ENCODE peak calls at places on chromosomes 2 and 18, in six cellular contexts. U, A, S, K, L and W are unnamed samples.

GRCh38 chr2:127177617-127178278 is 42.4 kb downstream of the CYP27C1 start:
- DNase-seq in U (no peak), A (peak; percentile 23), K (no peak), L (no peak), S (no peak), W (no peak)

GRCh38 chr18:33711514-33711913 is 133.5 kb downstream of the ASXL3 start:
- DNase-seq in A (no peak), L (peak; percentile 56), U (no peak), S (no peak), K (no peak), W (no peak)

GRCh38 chr2:20401495-20401855 is 45.4 kb upstream of the RHOB start:
- DNase-seq in K (no peak), L (no peak), U (peak; percentile 87), A (no peak), S (no peak), W (no peak)

GRCh38 chr2:237383991-237384671 is 29.8 kb downstream of the COL6A3 start:
- DNase-seq in S (no peak), K (peak; percentile 28), L (no peak), A (no peak), U (no peak), W (peak; percentile 38)

GRCh38 chr18:44682181-44682870 is 1.6 kb downstream of the SETBP1 start:
- DNase-seq in S (no peak), U (peak; percentile 60), L (no peak), A (no peak), K (no peak), W (peak; percentile 22)

GRCh38 chr2:144079808-144080207 is 440.1 kb downstream of the ZEB2 start:
- DNase-seq in K (no peak), A (no peak), L (no peak), S (no peak), U (no peak), W (no peak)

GRCh38 chr2:241009601-241010530 is 11.4 kb downstream of the SNED1 start:
- DNase-seq in K (peak; percentile 70), S (peak; percentile 63), U (peak; percentile 35), L (peak; percentile 79), A (peak; percentile 88), W (peak; percentile 85)

GRCh38 chr2:151071382-151071781 is 190.3 kb downstream of the RBM43 start:
- DNase-seq in L (no peak), S (no peak), A (no peak), U (peak; percentile 44), K (peak; percentile 55), W (peak; percentile 50)

GRCh38 chr18:3594760-3595241 is 144.8 kb downstream of the TGIF1 start:
- DNase-seq in S (no peak), K (no peak), U (peak; percentile 68), L (no peak), A (no peak), W (no peak)

GRCh38 chr2:219056896-219057708 is 3.6 kb downstream of the IHH start:
- DNase-seq in A (no peak), K (no peak), L (no peak), U (no peak), S (no peak), W (no peak)

GRCh38 chr2:84939426-84940087 is 31.4 kb upstream of the KCMF1 start:
- DNase-seq in U (peak; percentile 40), L (no peak), S (peak; percentile 54), K (no peak), A (no peak), W (no peak)